ENCODE peak calls at places on chromosomes 16 and 17, in nine cellular contexts. Q is RWPE1; B is heart left ventricle; H is esophagus squamous epithelium; M is caudate nucleus; S is CD4-positive, alpha-beta memory T cell; X is body of pancreas; W is left ventricle myocardium inferior; O is H9. U is an unnamed sample.

GRCh38 chr17:76905836-76906235 is 37.6 kb downstream of the MGAT5B start:
- DNase-seq in X (no peak), Q (no peak), W (no peak), M (no peak), H (no peak), B (no peak), O (no peak), S (no peak), U (no peak)

GRCh38 chr16:85733839-85734170 is 17.1 kb downstream of the C16orf74 start:
- DNase-seq in M (no peak), B (no peak), O (peak), W (no peak), Q (no peak), S (no peak), X (no peak), H (no peak), U (no peak)

GRCh38 chr16:72474511-72475123 is 302.7 kb upstream of the PMFBP1 start:
- DNase-seq in X (no peak), H (no peak), S (no peak), W (no peak), Q (no peak), O (no peak), B (no peak), M (no peak), U (no peak)

GRCh38 chr16:1828645-1829410 is 1.8 kb downstream of the FAHD1 start:
- DNase-seq in Q (no peak), S (no peak), W (no peak), B (no peak), O (no peak), M (no peak), X (no peak), H (no peak), U (no peak)

GRCh38 chr16:67170168-67170947 is at the start of gene NOL3:
- DNase-seq in M (peak), X (peak), H (peak), B (peak), Q (peak), W (peak), O (peak), S (no peak), U (peak)

GRCh38 chr16:80122155-80122554 is 418.6 kb upstream of the DYNLRB2 start:
- DNase-seq in H (no peak), M (no peak), Q (no peak), X (no peak), W (peak), S (no peak), O (no peak), B (peak), U (peak)

GRCh38 chr17:57461082-57461481 is 204.8 kb downstream of the MSI2 start:
- DNase-seq in S (no peak), X (no peak), M (no peak), O (no peak), H (no peak), B (no peak), Q (no peak), W (no peak), U (no peak)

GRCh38 chr17:1957037-1957436 is 68.1 kb downstream of the RTN4RL1 start:
- DNase-seq in Q (no peak), O (no peak), S (no peak), M (no peak), W (no peak), H (no peak), B (no peak), X (no peak), U (no peak)

GRCh38 chr17:72304859-72305258 is 184.0 kb downstream of the SOX9 start:
- DNase-seq in O (no peak), Q (no peak), W (no peak), B (no peak), S (no peak), M (no peak), X (no peak), H (no peak), U (no peak)

GRCh38 chr17:2060681-2061440 is 6.0 kb downstream of the HIC1 start:
- DNase-seq in H (no peak), X (no peak), Q (no peak), O (no peak), W (no peak), S (no peak), M (no peak), B (peak), U (no peak)

GRCh38 chr16:54477766-54478165 is 191.2 kb upstream of the IRX3 start:
- DNase-seq in Q (no peak), H (no peak), W (no peak), B (no peak), O (no peak), X (no peak), S (no peak), M (no peak), U (no peak)

GRCh38 chr17:31424944-31425582 is 33.6 kb downstream of the RAB11FIP4 start:
- DNase-seq in Q (no peak), H (no peak), O (no peak), B (peak), X (peak), M (peak), S (no peak), W (peak), U (no peak)

GRCh38 chr17:29012535-29012934 is 6.7 kb upstream of the SEZ6 start:
- DNase-seq in M (no peak), S (no peak), X (no peak), B (no peak), Q (no peak), H (no peak), W (no peak), O (no peak), U (no peak)

GRCh38 chr16:50340578-50340977 is 28.2 kb downstream of the BRD7 start:
- DNase-seq in Q (no peak), W (no peak), X (no peak), M (no peak), S (no peak), H (no peak), O (no peak), B (no peak), U (no peak)

GRCh38 chr16:81513204-81514040 is 68.8 kb downstream of the CMIP start:
- DNase-seq in H (no peak), S (no peak), Q (no peak), M (no peak), B (peak), W (peak), O (peak), X (no peak), U (peak)

GRCh38 chr17:39769974-39770587 is 32.3 kb downstream of the GRB7 start:
- DNase-seq in X (no peak), W (no peak), B (no peak), O (no peak), M (no peak), S (peak), H (no peak), Q (peak), U (no peak)

GRCh38 chr17:66214893-66215528 is 14.2 kb downstream of the APOH start:
- DNase-seq in W (no peak), H (no peak), M (no peak), X (no peak), Q (no peak), S (no peak), B (no peak), O (no peak), U (no peak)

GRCh38 chr17:61381537-61381936 is 18.1 kb upstream of the TBX2 start:
- DNase-seq in O (no peak), H (no peak), Q (no peak), B (no peak), S (no peak), X (no peak), M (no peak), W (no peak), U (no peak)

GRCh38 chr16:67441907-67442306 is 11.0 kb downstream of the HSD11B2 start:
- DNase-seq in O (no peak), S (no peak), H (no peak), M (no peak), W (peak), X (no peak), Q (no peak), B (peak), U (no peak)

GRCh38 chr16:592518-593306 is 2.8 kb downstream of the RAB40C start:
- DNase-seq in S (no peak), Q (peak), H (no peak), O (no peak), M (peak), X (peak), B (peak), W (no peak), U (no peak)

GRCh38 chr16:22220076-22220453 is 14.0 kb downstream of the EEF2K start:
- DNase-seq in O (no peak), B (peak), H (no peak), Q (no peak), S (no peak), M (no peak), W (peak), X (no peak), U (peak)

GRCh38 chr17:83153681-83154310 is 74.4 kb downstream of the METRNL start:
- DNase-seq in S (no peak), O (no peak), H (no peak), M (no peak), Q (no peak), X (peak), B (no peak), W (no peak), U (no peak)

GRCh38 chr16:3879258-3879886 is 1.1 kb downstream of the CREBBP start:
- DNase-seq in Q (no peak), S (no peak), M (no peak), X (no peak), O (peak), B (peak), H (no peak), W (peak), U (peak)

GRCh38 chr17:59786536-59787319 is 79.3 kb downstream of the VMP1 start:
- DNase-seq in B (no peak), H (peak), X (peak), M (no peak), W (no peak), O (peak), Q (peak), S (peak), U (no peak)

GRCh38 chr16:56260378-56260987 is 69.2 kb downstream of the GNAO1 start:
- DNase-seq in H (no peak), Q (no peak), W (no peak), M (no peak), B (no peak), S (no peak), X (no peak), O (no peak), U (no peak)

GRCh38 chr16:81711609-81712329 is 67.3 kb upstream of the PLCG2 start:
- DNase-seq in O (peak), S (no peak), B (no peak), M (no peak), Q (peak), H (no peak), X (no peak), W (peak), U (no peak)

GRCh38 chr16:55642611-55643010 is 13.2 kb upstream of the SLC6A2 start:
- DNase-seq in O (no peak), B (no peak), S (no peak), X (no peak), M (no peak), Q (no peak), H (no peak), W (no peak), U (no peak)

GRCh38 chr17:15444805-15445204 is 22.6 kb downstream of the CDRT4 start:
- DNase-seq in Q (no peak), W (no peak), X (no peak), B (no peak), H (no peak), M (no peak), O (no peak), S (no peak), U (no peak)

GRCh38 chr16:6903671-6904070 is 429.0 kb upstream of the RBFOX1 start:
- DNase-seq in O (no peak), B (no peak), H (no peak), W (no peak), X (no peak), S (no peak), Q (no peak), M (no peak), U (no peak)

GRCh38 chr16:6897910-6898475 is 434.7 kb upstream of the RBFOX1 start:
- DNase-seq in W (no peak), S (no peak), M (no peak), Q (no peak), B (no peak), O (no peak), X (no peak), H (no peak), U (no peak)

GRCh38 chr16:6892961-6893360 is 439.7 kb upstream of the RBFOX1 start:
- DNase-seq in X (no peak), O (no peak), B (no peak), Q (no peak), M (no peak), W (no peak), H (no peak), S (no peak), U (no peak)

GRCh38 chr16:6898896-6899295 is 433.7 kb upstream of the RBFOX1 start:
- DNase-seq in B (no peak), Q (no peak), X (no peak), H (no peak), W (no peak), M (no peak), S (no peak), O (no peak), U (no peak)
- H3K27ac ChIP-seq in B (no peak), Q (no peak), X (no peak), H (no peak), W (no peak), M (no peak), S (no peak), O (no peak), U (no peak)

DNA sequence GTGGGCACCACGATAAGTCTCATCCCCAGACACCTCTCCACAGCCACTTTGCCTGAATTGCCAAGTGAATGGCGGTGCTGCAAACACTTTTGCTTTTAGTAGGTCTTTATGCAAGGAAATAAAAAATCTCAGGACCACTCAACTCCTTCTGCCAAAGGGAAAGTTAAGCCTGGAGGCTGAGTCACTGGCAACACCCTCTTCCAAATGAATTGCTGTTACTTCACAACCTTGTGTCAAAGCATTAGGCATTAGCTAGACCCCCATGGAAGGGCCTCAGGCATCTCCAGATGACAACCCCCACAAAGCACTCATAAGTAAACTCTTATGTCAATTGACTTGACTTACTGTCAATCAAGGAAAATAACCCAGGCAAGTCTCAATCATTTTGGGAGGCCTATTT is 43.0 kb downstream of the RNF112 start:
- DNase-seq in O (no peak), H (no peak), M (no peak), S (no peak), X (no peak), B (no peak), Q (no peak), W (no peak), U (no peak)
- H3K27ac ChIP-seq in O (no peak), H (no peak), M (no peak), S (no peak), X (no peak), B (no peak), Q (no peak), W (no peak), U (no peak)

GRCh38 chr17:79815836-79816371 is 19.0 kb upstream of the CBX8 start:
- DNase-seq in H (no peak), Q (no peak), X (no peak), S (no peak), M (no peak), B (no peak), O (no peak), W (no peak), U (no peak)
- H3K27ac ChIP-seq in H (no peak), Q (no peak), X (no peak), S (no peak), M (no peak), B (no peak), O (no peak), W (no peak), U (no peak)

GRCh38 chr16:57668259-57668563 is at the start of gene ADGRG3:
- DNase-seq in B (no peak), M (no peak), Q (no peak), O (no peak), S (no peak), X (no peak), W (no peak), H (no peak), U (no peak)

GRCh38 chr16:57668630-57669475 is 747 bp downstream of the ADGRG3 start:
- DNase-seq in M (no peak), X (no peak), S (no peak), O (no peak), B (peak), W (no peak), H (no peak), Q (no peak), U (no peak)

GRCh38 chr16:57667069-57667525 is 1.0 kb upstream of the ADGRG3 start:
- DNase-seq in M (no peak), S (no peak), H (no peak), X (no peak), Q (no peak), W (no peak), B (no peak), O (no peak), U (no peak)

GRCh38 chr16:57666353-57667068 is 1.6 kb upstream of the ADGRG3 start:
- DNase-seq in X (no peak), S (no peak), B (no peak), W (no peak), M (no peak), O (no peak), Q (no peak), H (no peak), U (no peak)

GRCh38 chr16:57667526-57668258 is 414 bp upstream of the ADGRG3 start:
- DNase-seq in H (no peak), M (no peak), W (peak), O (peak), X (no peak), Q (no peak), B (peak), S (no peak), U (no peak)
- H3K27ac ChIP-seq in H (no peak), M (no peak), W (no peak), O (no peak), X (no peak), Q (no peak), B (no peak), S (no peak), U (peak)

GRCh38 chr16:26795184-26795583 is 271.5 kb upstream of the C16orf82 start:
- DNase-seq in W (no peak), O (peak), M (no peak), X (no peak), H (no peak), S (no peak), B (no peak), Q (no peak), U (no peak)
- H3K27ac ChIP-seq in W (no peak), O (no peak), M (no peak), X (no peak), H (no peak), S (no peak), B (no peak), Q (no peak), U (no peak)

DNA sequence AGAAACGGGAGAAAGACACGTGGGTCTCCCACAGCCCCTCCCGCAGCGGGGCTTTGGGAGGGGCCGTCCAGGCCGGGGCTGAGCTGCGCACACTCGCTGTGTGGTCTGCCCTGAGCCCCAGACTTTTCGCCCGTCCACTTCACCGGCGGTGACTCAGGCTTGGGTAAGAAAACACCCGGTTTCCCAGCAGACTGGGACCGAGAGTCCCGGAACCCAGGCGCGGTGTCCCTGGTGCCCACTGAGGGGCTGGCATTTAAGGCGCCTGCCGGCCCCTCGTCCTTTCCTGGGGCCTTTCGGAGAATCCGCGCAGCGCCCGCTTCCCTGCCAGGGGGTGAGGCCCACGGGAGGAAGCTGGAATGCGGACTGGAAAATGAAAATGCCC is 100.4 kb downstream of the C16orf95 start:
- DNase-seq in M (no peak), O (no peak), W (no peak), S (no peak), H (no peak), X (no peak), Q (no peak), B (no peak), U (no peak)
- H3K27ac ChIP-seq in M (no peak), O (no peak), W (no peak), S (no peak), H (peak), X (no peak), Q (no peak), B (no peak), U (no peak)

DNA sequence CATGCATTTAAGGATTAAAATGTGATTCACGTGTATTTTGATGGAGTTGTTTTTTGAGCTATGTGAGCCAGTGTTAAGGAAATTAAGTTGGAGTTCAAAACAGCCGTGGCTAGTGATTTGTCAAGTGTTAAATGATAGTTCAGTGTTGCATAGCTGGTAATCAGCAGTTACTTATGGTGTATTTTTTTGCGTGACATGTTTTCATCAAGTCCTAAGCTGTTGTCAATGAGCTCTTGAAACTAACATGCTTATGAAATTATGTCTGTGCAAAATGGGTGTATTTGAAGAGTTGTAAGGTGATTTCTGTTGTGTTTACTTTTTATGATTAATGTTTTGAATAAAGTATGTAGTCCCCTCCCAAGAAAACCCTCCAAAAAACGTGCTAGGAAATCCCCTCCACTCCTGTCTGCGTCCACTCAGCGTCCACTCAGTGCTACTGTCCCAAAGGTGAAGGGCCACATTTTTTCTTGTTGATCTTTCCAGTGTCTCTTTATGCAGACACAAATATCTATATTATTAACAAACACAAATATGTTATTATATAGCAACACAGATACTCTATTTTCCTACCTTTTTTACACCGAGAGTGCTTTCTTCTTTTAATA is 30.0 kb downstream of the USP10 start:
- DNase-seq in S (no peak), W (no peak), M (no peak), B (no peak), O (no peak), Q (no peak), H (no peak), X (no peak), U (no peak)
- H3K27ac ChIP-seq in S (no peak), W (peak), M (no peak), B (peak), O (no peak), Q (no peak), H (peak), X (no peak), U (peak)

DNA sequence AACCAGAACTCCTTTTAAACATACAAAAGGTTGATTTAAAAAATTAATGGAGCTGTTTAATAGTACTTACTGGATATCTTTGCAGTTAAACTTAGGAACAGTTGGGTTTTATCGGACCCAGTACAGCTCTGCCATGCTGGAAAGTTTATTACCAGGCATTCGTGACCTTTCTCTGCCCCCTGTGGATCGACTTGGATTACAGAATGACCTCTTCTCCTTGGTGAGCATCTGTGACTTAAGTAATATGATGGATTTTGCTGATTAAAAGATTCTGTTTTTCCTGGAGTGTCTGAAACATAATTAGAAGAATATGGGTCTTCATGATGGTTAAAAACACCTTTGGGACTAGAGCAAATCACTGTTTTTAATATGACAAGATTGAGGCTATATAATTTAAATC is 45.9 kb upstream of the KPNB1 start:
- DNase-seq in S (no peak), B (no peak), M (no peak), Q (no peak), O (no peak), W (no peak), X (no peak), H (no peak), U (no peak)
- H3K27ac ChIP-seq in S (no peak), B (peak), M (no peak), Q (no peak), O (no peak), W (peak), X (no peak), H (peak), U (peak)

GRCh38 chr17:956905-957304 is 22.7 kb downstream of the NXN start:
- DNase-seq in S (no peak), X (no peak), W (no peak), M (no peak), Q (peak), H (no peak), O (no peak), B (no peak), U (no peak)
- H3K27ac ChIP-seq in S (no peak), X (no peak), W (no peak), M (no peak), Q (peak), H (peak), O (no peak), B (no peak), U (no peak)

GRCh38 chr17:50036455-50037320 is 19.2 kb upstream of the ITGA3 start:
- DNase-seq in S (no peak), X (no peak), W (no peak), O (no peak), H (no peak), M (no peak), B (no peak), Q (no peak), U (no peak)
- H3K27ac ChIP-seq in S (no peak), X (peak), W (no peak), O (no peak), H (peak), M (no peak), B (no peak), Q (peak), U (no peak)

U was measured in heart right ventricle.